ENCODE peak calls at places on chromosomes 1 and 21, in four cellular contexts. H is K562, Y is HepG2, U is GM12878. D is an unnamed sample.

GRCh38 chr21:16837319-16837718 is 675.5 kb upstream of the CXADR start:
- DNase-seq in H (no peak), Y (no peak), U (no peak), D (no peak)

GRCh38 chr1:39788758-39789570 is at the start of gene BMP8B:
- DNase-seq in H (peak; percentile 79), Y (no peak), U (no peak), D (peak; percentile 76)

GRCh38 chr1:109802901-109803561 is 39.3 kb upstream of the EPS8L3 start:
- DNase-seq in H (peak; percentile 31), Y (no peak), U (no peak), D (no peak)

GRCh38 chr1:212699104-212699838 is 369 bp downstream of the BATF3 start:
- DNase-seq in H (peak; percentile 75), Y (peak; percentile 16), U (no peak), D (peak; percentile 82)

GRCh38 chr1:227885135-227885647 is 62.5 kb downstream of the WNT9A start:
- DNase-seq in H (no peak), Y (no peak), U (no peak), D (no peak)

GRCh38 chr1:152870831-152871730 is 7.0 kb upstream of the SMCP start:
- DNase-seq in H (peak; percentile 51), Y (peak; percentile 20), U (no peak), D (peak; percentile 60)

GRCh38 chr1:203351037-203351625 is at the start of gene FMOD:
- DNase-seq in H (peak; percentile 38), Y (no peak), U (no peak), D (peak; percentile 46)

GRCh38 chr1:204923209-204923608 is 52.5 kb downstream of the NFASC start:
- DNase-seq in H (no peak), Y (no peak), U (no peak), D (no peak)

GRCh38 chr21:43192501-43193081 is 23.8 kb downstream of the CRYAA start:
- DNase-seq in H (no peak), Y (no peak), U (no peak), D (no peak)

GRCh38 chr1:61337471-61337870 is 255.1 kb downstream of the NFIA start:
- DNase-seq in H (no peak), Y (no peak), U (no peak), D (no peak)

GRCh38 chr1:155261888-155262673 is at the start of gene SCAMP3:
- DNase-seq in H (peak; percentile 98), Y (peak; percentile 97), U (peak; percentile 96), D (peak; percentile 98)

GRCh38 chr21:27365394-27365793 is 398.5 kb upstream of the ADAMTS5 start:
- DNase-seq in H (no peak), Y (no peak), U (no peak), D (no peak)

GRCh38 chr1:117821782-117822447 is 107.5 kb downstream of the GDAP2 start:
- DNase-seq in H (peak; percentile 76), Y (peak; percentile 87), U (no peak), D (no peak)

GRCh38 chr1:1173793-1174415 is at the start of gene TTLL10:
- DNase-seq in H (no peak), Y (no peak), U (no peak), D (no peak)

GRCh38 chr1:107795994-107796393 is 169.0 kb downstream of the VAV3 start:
- DNase-seq in H (no peak), Y (no peak), U (no peak), D (no peak)

GRCh38 chr1:12473596-12474329 is 144.2 kb downstream of the DHRS3 start:
- DNase-seq in H (peak; percentile 66), Y (no peak), U (no peak), D (no peak)

GRCh38 chr1:54220004-54220811 is 20.2 kb downstream of the MRPL37 start:
- DNase-seq in H (no peak), Y (peak; percentile 13), U (no peak), D (no peak)

GRCh38 chr1:77018386-77019156 is 151.3 kb downstream of the ST6GALNAC5 start:
- DNase-seq in H (no peak), Y (no peak), U (no peak), D (no peak)

GRCh38 chr1:52122424-52122823 is 19.5 kb upstream of the ZFYVE9 start:
- DNase-seq in H (no peak), Y (no peak), U (no peak), D (no peak)

GRCh38 chr1:245956225-245956624 is 550.9 kb downstream of the SMYD3 start:
- DNase-seq in H (peak; percentile 60), Y (no peak), U (no peak), D (no peak)

DNA sequence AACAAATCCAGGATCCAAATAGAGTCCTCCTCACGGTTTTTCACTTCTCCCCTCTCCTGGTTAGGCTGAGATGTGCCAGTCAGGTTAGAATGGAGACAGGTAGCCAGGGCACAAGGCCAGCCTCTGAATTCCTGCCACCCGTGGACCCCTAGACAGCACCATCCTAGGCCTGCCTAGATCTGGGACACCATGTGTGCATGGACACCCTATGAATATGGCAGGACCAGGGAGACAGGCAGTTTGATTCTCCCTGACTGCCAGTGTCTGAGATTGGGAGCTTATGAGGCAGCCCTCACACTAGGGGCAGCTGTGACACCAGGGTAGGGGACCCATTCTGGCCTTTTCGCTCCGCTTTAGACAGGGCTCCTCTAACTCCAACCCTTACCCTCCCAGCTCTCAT is 7.5 kb downstream of the AVPR1B start:
- DNase-seq in H (no peak), Y (no peak), U (no peak), D (no peak)
- TF ChIP-seq SP1 in H (no peak), Y (no peak), U (no peak), D (no peak)

GRCh38 chr21:45094412-45094811 is 20.0 kb downstream of the ADARB1 start:
- DNase-seq in H (no peak), Y (no peak), U (no peak), D (no peak)
- TF ChIP-seq FOXM1 in H (no peak), Y (no peak), U (no peak), D (no peak)

GRCh38 chr1:147238925-147239820 is 3.3 kb upstream of the CHD1L start:
- DNase-seq in H (no peak), Y (peak; percentile 85), U (no peak), D (no peak)

GRCh38 chr1:147243228-147243685 is 773 bp downstream of the CHD1L start:
- DNase-seq in H (peak; percentile 60), Y (peak; percentile 24), U (no peak), D (peak; percentile 51)

GRCh38 chr1:147242449-147243227 is at the start of gene CHD1L:
- DNase-seq in H (peak; percentile 97), Y (peak; percentile 88), U (peak; percentile 73), D (peak; percentile 93)

GRCh38 chr1:147245129-147245528 is 2.6 kb downstream of the CHD1L start:
- DNase-seq in H (peak; percentile 72), Y (no peak), U (no peak), D (no peak)

GRCh38 chr1:147241955-147242448 is 482 bp upstream of the CHD1L start:
- DNase-seq in H (peak; percentile 13), Y (no peak), U (no peak), D (no peak)
- TF ChIP-seq SP1 in H (no peak), Y (no peak), U (no peak), D (no peak)

GRCh38 chr1:232178191-232178590 is 451.7 kb downstream of the SIPA1L2 start:
- DNase-seq in H (no peak), Y (no peak), U (no peak), D (no peak)
- TF ChIP-seq FOXM1 in H (no peak), Y (no peak), U (no peak), D (no peak)

DNA sequence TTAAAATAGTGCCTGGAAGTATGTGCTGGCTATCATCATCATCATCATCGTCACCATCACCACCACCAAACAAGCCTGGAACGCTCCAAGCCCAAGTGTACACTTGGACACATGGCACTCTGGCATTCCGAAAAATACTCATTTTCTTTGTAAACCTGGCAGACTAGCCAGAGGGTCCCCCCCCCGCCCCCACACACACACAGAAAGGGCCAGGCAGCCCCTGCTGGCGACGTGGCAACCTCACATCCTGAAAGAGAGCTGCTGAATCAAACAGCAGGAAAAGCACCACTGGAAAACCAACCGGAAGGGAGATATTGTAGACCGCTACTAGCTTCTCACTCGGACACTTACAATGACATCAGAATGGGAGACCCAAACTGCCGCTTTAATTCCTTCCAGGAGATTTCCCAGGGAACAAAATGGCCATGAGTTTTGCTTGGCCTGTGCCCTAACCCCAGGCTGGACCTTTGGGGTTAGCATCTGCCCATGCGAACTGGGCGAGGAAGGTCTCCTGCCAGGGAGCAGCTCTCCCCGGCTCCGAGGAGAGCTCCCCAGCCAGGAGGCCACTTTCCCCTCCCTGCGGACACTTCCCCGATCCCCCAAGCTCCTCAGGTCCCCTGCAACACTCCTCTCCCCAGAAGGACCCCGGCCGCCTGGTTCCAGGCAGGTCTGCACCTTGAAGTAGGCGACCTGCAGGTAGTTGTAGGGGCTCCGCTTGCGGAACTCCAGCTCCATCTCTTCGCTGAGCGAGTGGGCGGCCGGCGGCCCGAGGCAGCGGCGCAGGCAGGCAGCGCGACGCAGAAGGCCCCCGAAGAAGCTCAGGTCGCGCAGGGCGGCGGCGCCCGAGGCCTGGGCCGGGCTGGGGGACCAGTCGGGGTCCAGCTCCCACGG is 751 bp downstream of the P3H1 start:
- DNase-seq in H (peak; percentile 80), Y (peak; percentile 76), U (no peak), D (peak; percentile 66)
- TF ChIP-seq SP1 in H (no peak), Y (peak; percentile 15), U (no peak), D (no peak)

GRCh38 chr1:93708734-93709481 is 27.3 kb upstream of the BCAR3 start:
- DNase-seq in H (no peak), Y (no peak), U (no peak), D (no peak)
- TF ChIP-seq FOXM1 in H (no peak), Y (no peak), U (no peak), D (no peak)